ENCODE peak calls at places on chromosome 2, in nine cellular contexts. One of them, this sample, is unnamed.

GRCh38 chr2:64329848-64330247 is 124.1 kb upstream of the LGALSL start:
- DNase-seq in SW480: no peak
- DNase-seq in memory B cell: no peak
- DNase-seq in vagina: peak
- DNase-seq in RKO: no peak
- DNase-seq in LoVo: peak
- DNase-seq in NCI-H146: no peak
- DNase-seq in KBM-7: no peak
- DNase-seq in frontal cortex: no peak
- DNase-seq in this sample: no peak

GRCh38 chr2:45570671-45571334 is 40.3 kb downstream of the SRBD1 start:
- DNase-seq in SW480: no peak
- DNase-seq in memory B cell: no peak
- DNase-seq in vagina: no peak
- DNase-seq in RKO: no peak
- DNase-seq in LoVo: peak
- DNase-seq in NCI-H146: no peak
- DNase-seq in KBM-7: no peak
- DNase-seq in frontal cortex: no peak
- DNase-seq in this sample: no peak

GRCh38 chr2:217886720-217887309 is 116.0 kb downstream of the TNS1 start:
- DNase-seq in SW480: peak
- DNase-seq in memory B cell: peak
- DNase-seq in vagina: no peak
- DNase-seq in RKO: peak
- DNase-seq in LoVo: peak
- DNase-seq in NCI-H146: peak
- DNase-seq in KBM-7: peak
- DNase-seq in frontal cortex: peak
- DNase-seq in this sample: peak

GRCh38 chr2:152134488-152135280 is 35.8 kb upstream of the CACNB4 start:
- DNase-seq in SW480: peak
- DNase-seq in memory B cell: no peak
- DNase-seq in vagina: no peak
- DNase-seq in RKO: peak
- DNase-seq in LoVo: no peak
- DNase-seq in NCI-H146: no peak
- DNase-seq in KBM-7: peak
- DNase-seq in frontal cortex: no peak
- DNase-seq in this sample: peak

GRCh38 chr2:159902722-159903121 is 104.7 kb upstream of the CD302 start:
- DNase-seq in SW480: no peak
- DNase-seq in memory B cell: no peak
- DNase-seq in vagina: no peak
- DNase-seq in RKO: no peak
- DNase-seq in LoVo: no peak
- DNase-seq in NCI-H146: peak
- DNase-seq in KBM-7: no peak
- DNase-seq in frontal cortex: no peak
- DNase-seq in this sample: no peak

GRCh38 chr2:223545406-223545805 is 56.8 kb downstream of the SCG2 start:
- DNase-seq in SW480: no peak
- DNase-seq in memory B cell: no peak
- DNase-seq in vagina: no peak
- DNase-seq in RKO: no peak
- DNase-seq in LoVo: no peak
- DNase-seq in NCI-H146: no peak
- DNase-seq in KBM-7: no peak
- DNase-seq in frontal cortex: no peak
- DNase-seq in this sample: no peak

GRCh38 chr2:128414946-128415767 is 96.5 kb upstream of the HS6ST1 start:
- DNase-seq in SW480: no peak
- DNase-seq in memory B cell: no peak
- DNase-seq in vagina: peak
- DNase-seq in RKO: no peak
- DNase-seq in LoVo: no peak
- DNase-seq in NCI-H146: no peak
- DNase-seq in KBM-7: no peak
- DNase-seq in frontal cortex: no peak
- DNase-seq in this sample: no peak

GRCh38 chr2:171441470-171441869 is 7.4 kb downstream of the DCAF17 start:
- DNase-seq in SW480: no peak
- DNase-seq in memory B cell: no peak
- DNase-seq in vagina: no peak
- DNase-seq in RKO: no peak
- DNase-seq in LoVo: no peak
- DNase-seq in NCI-H146: no peak
- DNase-seq in KBM-7: no peak
- DNase-seq in frontal cortex: no peak
- DNase-seq in this sample: no peak

GRCh38 chr2:118738524-118739308 is 108.7 kb downstream of the EN1 start:
- DNase-seq in SW480: peak
- DNase-seq in memory B cell: no peak
- DNase-seq in vagina: no peak
- DNase-seq in RKO: peak
- DNase-seq in LoVo: peak
- DNase-seq in NCI-H146: no peak
- DNase-seq in KBM-7: no peak
- DNase-seq in frontal cortex: no peak
- DNase-seq in this sample: peak

GRCh38 chr2:168216351-168217005 is 30.9 kb downstream of the STK39 start:
- DNase-seq in SW480: peak
- DNase-seq in memory B cell: no peak
- DNase-seq in vagina: no peak
- DNase-seq in RKO: no peak
- DNase-seq in LoVo: peak
- DNase-seq in NCI-H146: no peak
- DNase-seq in KBM-7: no peak
- DNase-seq in frontal cortex: no peak
- DNase-seq in this sample: no peak

GRCh38 chr2:120632796-120633646 is 102.6 kb upstream of the GLI2 start:
- DNase-seq in SW480: no peak
- DNase-seq in memory B cell: no peak
- DNase-seq in vagina: no peak
- DNase-seq in RKO: no peak
- DNase-seq in LoVo: no peak
- DNase-seq in NCI-H146: no peak
- DNase-seq in KBM-7: no peak
- DNase-seq in frontal cortex: no peak
- DNase-seq in this sample: no peak

GRCh38 chr2:141517852-141518421 is 612.9 kb downstream of the LRP1B start:
- DNase-seq in SW480: no peak
- DNase-seq in memory B cell: no peak
- DNase-seq in vagina: no peak
- DNase-seq in RKO: no peak
- DNase-seq in LoVo: no peak
- DNase-seq in NCI-H146: no peak
- DNase-seq in KBM-7: no peak
- DNase-seq in frontal cortex: no peak
- DNase-seq in this sample: no peak

GRCh38 chr2:64645014-64645418 is 8.7 kb downstream of the SERTAD2 start:
- DNase-seq in SW480: peak
- DNase-seq in memory B cell: no peak
- DNase-seq in vagina: no peak
- DNase-seq in RKO: no peak
- DNase-seq in LoVo: no peak
- DNase-seq in NCI-H146: peak
- DNase-seq in KBM-7: peak
- DNase-seq in frontal cortex: no peak
- DNase-seq in this sample: peak

GRCh38 chr2:96259497-96259921 is 6.3 kb downstream of the TMEM127 start:
- DNase-seq in SW480: peak
- DNase-seq in memory B cell: no peak
- DNase-seq in vagina: no peak
- DNase-seq in RKO: no peak
- DNase-seq in LoVo: no peak
- DNase-seq in NCI-H146: no peak
- DNase-seq in KBM-7: no peak
- DNase-seq in frontal cortex: no peak
- DNase-seq in this sample: no peak

GRCh38 chr2:231998046-231998445 is 36.5 kb downstream of the DIS3L2 start:
- DNase-seq in SW480: no peak
- DNase-seq in memory B cell: no peak
- DNase-seq in vagina: no peak
- DNase-seq in RKO: no peak
- DNase-seq in LoVo: no peak
- DNase-seq in NCI-H146: no peak
- DNase-seq in KBM-7: no peak
- DNase-seq in frontal cortex: no peak
- DNase-seq in this sample: no peak

GRCh38 chr2:134178109-134178877 is 75.6 kb upstream of the MGAT5 start:
- DNase-seq in SW480: no peak
- DNase-seq in memory B cell: no peak
- DNase-seq in vagina: no peak
- DNase-seq in RKO: no peak
- DNase-seq in LoVo: no peak
- DNase-seq in NCI-H146: no peak
- DNase-seq in KBM-7: no peak
- DNase-seq in frontal cortex: no peak
- DNase-seq in this sample: no peak

GRCh38 chr2:238855891-238856580 is 8.2 kb downstream of the TWIST2 start:
- DNase-seq in SW480: no peak
- DNase-seq in memory B cell: no peak
- DNase-seq in vagina: no peak
- DNase-seq in RKO: no peak
- DNase-seq in LoVo: no peak
- DNase-seq in NCI-H146: no peak
- DNase-seq in KBM-7: no peak
- DNase-seq in frontal cortex: no peak
- DNase-seq in this sample: no peak

GRCh38 chr2:153477096-153477555 is 1.4 kb downstream of the RPRM start:
- DNase-seq in SW480: no peak
- DNase-seq in memory B cell: no peak
- DNase-seq in vagina: no peak
- DNase-seq in RKO: no peak
- DNase-seq in LoVo: no peak
- DNase-seq in NCI-H146: peak
- DNase-seq in KBM-7: no peak
- DNase-seq in frontal cortex: peak
- DNase-seq in this sample: peak

This sample was measured in SK-MEL-5.